ENCODE peak calls at places on chromosome 20, in four cellular contexts. One of them, this sample, is unnamed.

GRCh38 chr20:2822073-2822472 is 5.9 kb downstream of the TMEM239 start:
- DNase-seq in NCI-H774: no peak
- DNase-seq in stimulated activated CD4-positive, alpha-beta T cell treated with anti-CD3 and anti-CD28 coated beads, Interleukin-1b, Interleukin-23, amount 100 ng/mL, for 24 hours: no peak
- DNase-seq in ELR: no peak
- DNase-seq in this sample: peak

GRCh38 chr20:36585410-36586125 is 12.2 kb downstream of the TGIF2 start:
- DNase-seq in ELR: peak
- DNase-seq in NCI-H774: no peak
- DNase-seq in stimulated activated CD4-positive, alpha-beta T cell treated with anti-CD3 and anti-CD28 coated beads, Interleukin-1b, Interleukin-23, amount 100 ng/mL, for 24 hours: no peak
- DNase-seq in this sample: no peak

GRCh38 chr20:39607124-39607523 is 645.0 kb downstream of the DHX35 start:
- DNase-seq in stimulated activated CD4-positive, alpha-beta T cell treated with anti-CD3 and anti-CD28 coated beads, Interleukin-1b, Interleukin-23, amount 100 ng/mL, for 24 hours: no peak
- DNase-seq in NCI-H774: no peak
- DNase-seq in ELR: no peak
- DNase-seq in this sample: no peak

GRCh38 chr20:55530763-55531162 is 474.6 kb downstream of the CBLN4 start:
- DNase-seq in NCI-H774: no peak
- DNase-seq in stimulated activated CD4-positive, alpha-beta T cell treated with anti-CD3 and anti-CD28 coated beads, Interleukin-1b, Interleukin-23, amount 100 ng/mL, for 24 hours: no peak
- DNase-seq in ELR: no peak
- DNase-seq in this sample: no peak

GRCh38 chr20:40046703-40047102 is 642.3 kb downstream of the MAFB start:
- DNase-seq in ELR: no peak
- DNase-seq in stimulated activated CD4-positive, alpha-beta T cell treated with anti-CD3 and anti-CD28 coated beads, Interleukin-1b, Interleukin-23, amount 100 ng/mL, for 24 hours: no peak
- DNase-seq in NCI-H774: no peak
- DNase-seq in this sample: no peak

GRCh38 chr20:18250237-18250636 is 38.1 kb upstream of the ZNF133 start:
- DNase-seq in ELR: no peak
- DNase-seq in stimulated activated CD4-positive, alpha-beta T cell treated with anti-CD3 and anti-CD28 coated beads, Interleukin-1b, Interleukin-23, amount 100 ng/mL, for 24 hours: no peak
- DNase-seq in NCI-H774: no peak
- DNase-seq in this sample: no peak

GRCh38 chr20:1294497-1294896 is 28.4 kb downstream of the SNPH start:
- DNase-seq in NCI-H774: no peak
- DNase-seq in stimulated activated CD4-positive, alpha-beta T cell treated with anti-CD3 and anti-CD28 coated beads, Interleukin-1b, Interleukin-23, amount 100 ng/mL, for 24 hours: no peak
- DNase-seq in ELR: no peak
- DNase-seq in this sample: no peak

GRCh38 chr20:6122111-6122872 is 538 bp downstream of the FERMT1 start:
- DNase-seq in stimulated activated CD4-positive, alpha-beta T cell treated with anti-CD3 and anti-CD28 coated beads, Interleukin-1b, Interleukin-23, amount 100 ng/mL, for 24 hours: no peak
- DNase-seq in NCI-H774: no peak
- DNase-seq in ELR: peak
- DNase-seq in this sample: no peak

GRCh38 chr20:63025534-63026331 is 19.0 kb upstream of the BHLHE23 start:
- DNase-seq in ELR: peak
- DNase-seq in stimulated activated CD4-positive, alpha-beta T cell treated with anti-CD3 and anti-CD28 coated beads, Interleukin-1b, Interleukin-23, amount 100 ng/mL, for 24 hours: no peak
- DNase-seq in NCI-H774: no peak
- DNase-seq in this sample: no peak

GRCh38 chr20:54585222-54585621 is 109.8 kb downstream of the DOK5 start:
- DNase-seq in NCI-H774: no peak
- DNase-seq in stimulated activated CD4-positive, alpha-beta T cell treated with anti-CD3 and anti-CD28 coated beads, Interleukin-1b, Interleukin-23, amount 100 ng/mL, for 24 hours: no peak
- DNase-seq in ELR: no peak
- DNase-seq in this sample: no peak

GRCh38 chr20:25507385-25508082 is 77.8 kb downstream of the NINL start:
- DNase-seq in NCI-H774: no peak
- DNase-seq in ELR: no peak
- DNase-seq in stimulated activated CD4-positive, alpha-beta T cell treated with anti-CD3 and anti-CD28 coated beads, Interleukin-1b, Interleukin-23, amount 100 ng/mL, for 24 hours: no peak
- DNase-seq in this sample: no peak

GRCh38 chr20:34560141-34560523 is 1.6 kb downstream of the MAP1LC3A start:
- DNase-seq in stimulated activated CD4-positive, alpha-beta T cell treated with anti-CD3 and anti-CD28 coated beads, Interleukin-1b, Interleukin-23, amount 100 ng/mL, for 24 hours: no peak
- DNase-seq in NCI-H774: no peak
- DNase-seq in ELR: no peak
- DNase-seq in this sample: no peak

GRCh38 chr20:32820000-32820697 is 395 bp downstream of the MAPRE1 start:
- DNase-seq in NCI-H774: peak
- DNase-seq in ELR: peak
- DNase-seq in stimulated activated CD4-positive, alpha-beta T cell treated with anti-CD3 and anti-CD28 coated beads, Interleukin-1b, Interleukin-23, amount 100 ng/mL, for 24 hours: peak
- DNase-seq in this sample: peak

GRCh38 chr20:25296094-25297093 is 48.5 kb downstream of the PYGB start:
- DNase-seq in ELR: peak
- DNase-seq in NCI-H774: no peak
- DNase-seq in stimulated activated CD4-positive, alpha-beta T cell treated with anti-CD3 and anti-CD28 coated beads, Interleukin-1b, Interleukin-23, amount 100 ng/mL, for 24 hours: no peak
- DNase-seq in this sample: no peak

GRCh38 chr20:35561268-35561667 is 19.4 kb downstream of the ERGIC3 start:
- DNase-seq in ELR: peak
- DNase-seq in stimulated activated CD4-positive, alpha-beta T cell treated with anti-CD3 and anti-CD28 coated beads, Interleukin-1b, Interleukin-23, amount 100 ng/mL, for 24 hours: no peak
- DNase-seq in NCI-H774: no peak
- DNase-seq in this sample: no peak

GRCh38 chr20:1809121-1809520 is 86.1 kb upstream of the SIRPA start:
- DNase-seq in stimulated activated CD4-positive, alpha-beta T cell treated with anti-CD3 and anti-CD28 coated beads, Interleukin-1b, Interleukin-23, amount 100 ng/mL, for 24 hours: no peak
- DNase-seq in ELR: peak
- DNase-seq in NCI-H774: no peak
- DNase-seq in this sample: no peak

GRCh38 chr20:58691773-58692578 is 624 bp upstream of the NPEPL1 start:
- DNase-seq in NCI-H774: no peak
- DNase-seq in stimulated activated CD4-positive, alpha-beta T cell treated with anti-CD3 and anti-CD28 coated beads, Interleukin-1b, Interleukin-23, amount 100 ng/mL, for 24 hours: no peak
- DNase-seq in ELR: peak
- DNase-seq in this sample: no peak

GRCh38 chr20:358891-359555 is 12.1 kb downstream of the NRSN2 start:
- DNase-seq in NCI-H774: no peak
- DNase-seq in ELR: no peak
- DNase-seq in stimulated activated CD4-positive, alpha-beta T cell treated with anti-CD3 and anti-CD28 coated beads, Interleukin-1b, Interleukin-23, amount 100 ng/mL, for 24 hours: no peak
- DNase-seq in this sample: no peak

GRCh38 chr20:5069141-5069806 is 50.5 kb downstream of the PCNA start:
- DNase-seq in stimulated activated CD4-positive, alpha-beta T cell treated with anti-CD3 and anti-CD28 coated beads, Interleukin-1b, Interleukin-23, amount 100 ng/mL, for 24 hours: no peak
- DNase-seq in ELR: no peak
- DNase-seq in NCI-H774: no peak
- DNase-seq in this sample: no peak

This sample was measured in stimulated activated naive CD4-positive, alpha-beta T cell treated with Interleukin-2 at 50 U/mL for 16 hours.